ENCODE peak calls at places on chromosomes 13 and 19, in four cellular contexts. Y is sigmoid colon, H is body of pancreas, G is ovary. W is an unnamed sample. For H3K4me1, the result is how much of the 10 kb centered on the place peaks cover.

GRCh38 chr13:60112771-60113170 is 51.0 kb downstream of the DIAPH3 start:
- DNase-seq in G (no peak), H (no peak), Y (no peak), W (no peak)

GRCh38 chr19:55223291-55224037 is 5.1 kb downstream of the TMEM86B start:
- DNase-seq in H (no peak), G (no peak), Y (no peak), W (no peak)

GRCh38 chr19:4284176-4284958 is 5.3 kb downstream of the SHD start:
- DNase-seq in G (no peak), Y (no peak), H (peak), W (peak)

GRCh38 chr13:21034602-21035190 is 26.7 kb downstream of the LATS2 start:
- DNase-seq in Y (peak), G (no peak), H (peak), W (no peak)

GRCh38 chr19:32924200-32924599 is 47.6 kb downstream of the CEP89 start:
- DNase-seq in Y (no peak), H (no peak), G (no peak), W (no peak)

GRCh38 chr19:45455707-45456499 is 11.9 kb upstream of the FOSB start:
- DNase-seq in G (peak), H (peak), Y (peak), W (peak)

GRCh38 chr13:64239372-64239771 is 2823.7 kb upstream of the PCDH20 start:
- DNase-seq in G (no peak), Y (no peak), H (no peak), W (no peak)

GRCh38 chr19:46902402-46902766 is 41.6 kb downstream of the ARHGAP35 start:
- DNase-seq in G (no peak), H (peak), Y (no peak), W (no peak)

GRCh38 chr19:47475460-47475859 is 3.8 kb upstream of the SLC8A2 start:
- DNase-seq in Y (no peak), H (no peak), G (no peak), W (no peak)

GRCh38 chr19:56092685-56093631 is 28.1 kb downstream of the ZNF787 start:
- DNase-seq in H (no peak), G (no peak), Y (no peak), W (peak)

GRCh38 chr19:4014541-4015491 is 7.3 kb downstream of the PIAS4 start:
- DNase-seq in Y (peak), H (peak), G (peak), W (peak)

GRCh38 chr13:90365130-90365529 is 982.4 kb upstream of the MIR17HG start:
- DNase-seq in H (no peak), Y (no peak), G (no peak), W (no peak)

GRCh38 chr13:44876782-44877324 is 112.4 kb downstream of the NUFIP1 start:
- DNase-seq in H (no peak), G (peak), Y (no peak), W (peak)

GRCh38 chr19:1076951-1077350 is 10.0 kb downstream of the ARHGAP45 start:
- DNase-seq in H (peak), G (no peak), Y (no peak), W (no peak)

GRCh38 chr13:20814224-20814910 is 40.6 kb upstream of the EEF1AKMT1 start:
- DNase-seq in Y (peak), G (peak), H (peak), W (peak)

GRCh38 chr19:34275705-34276104 is 21.4 kb downstream of the GARRE1 start:
- DNase-seq in G (no peak), Y (no peak), H (no peak), W (no peak)

GRCh38 chr13:23934481-23934880 is 37.2 kb upstream of the C1QTNF9B start:
- DNase-seq in H (no peak), Y (no peak), G (no peak), W (no peak)

GRCh38 chr19:1395194-1396018 is 5.9 kb downstream of the GAMT start:
- DNase-seq in G (no peak), Y (no peak), H (peak), W (no peak)

GRCh38 chr19:50661087-50661486 is 11.8 kb downstream of the C19orf81 start:
- DNase-seq in G (no peak), H (no peak), Y (no peak), W (no peak)

GRCh38 chr13:86933676-86934075 is 737.5 kb upstream of the SLITRK5 start:
- DNase-seq in H (no peak), Y (no peak), G (no peak), W (no peak)

GRCh38 chr19:3683866-3684816 is 16.1 kb downstream of the PIP5K1C start:
- DNase-seq in H (no peak), Y (no peak), G (no peak), W (no peak)

GRCh38 chr19:4744451-4745170 is 21.0 kb upstream of the DPP9 start:
- DNase-seq in H (peak), Y (peak), G (peak), W (peak)

GRCh38 chr19:34104099-34104498 is 68.2 kb upstream of the LSM14A start:
- DNase-seq in G (no peak), H (no peak), Y (no peak), W (no peak)

GRCh38 chr13:89937420-89937819 is 1410.1 kb upstream of the MIR17HG start:
- DNase-seq in H (no peak), Y (no peak), G (no peak), W (no peak)

GRCh38 chr13:109880371-109881346 is 94.3 kb upstream of the IRS2 start:
- DNase-seq in G (no peak), H (no peak), Y (no peak), W (no peak)

GRCh38 chr19:6521718-6522646 is 8.8 kb upstream of the TNFSF9 start:
- DNase-seq in H (no peak), Y (no peak), G (no peak), W (no peak)

GRCh38 chr13:98044301-98044700 is 90.8 kb downstream of the IPO5 start:
- DNase-seq in Y (no peak), H (no peak), G (no peak), W (no peak)

GRCh38 chr13:106311004-106311403 is 224.5 kb downstream of the EFNB2 start:
- DNase-seq in Y (no peak), G (no peak), H (no peak), W (no peak)

GRCh38 chr13:112889351-112890290 is 79.4 kb upstream of the MCF2L start:
- DNase-seq in G (no peak), Y (no peak), H (no peak), W (no peak)

GRCh38 chr19:13169769-13170168 is 19.6 kb downstream of the IER2 start:
- DNase-seq in Y (no peak), H (peak), G (no peak), W (no peak)

GRCh38 chr19:13016628-13017305 is 21.5 kb downstream of the NFIX start:
- DNase-seq in G (no peak), H (no peak), Y (no peak), W (no peak)

GRCh38 chr13:95121516-95121915 is 179.7 kb downstream of the ABCC4 start:
- DNase-seq in G (no peak), H (no peak), Y (no peak), W (no peak)

GRCh38 chr19:10086032-10086903 is at the start of gene SHFL:
- DNase-seq in G (peak), Y (peak), H (peak), W (peak)

GRCh38 chr19:15871570-15871969 is 26.3 kb downstream of the CYP4F2 start:
- DNase-seq in Y (no peak), H (peak), G (no peak), W (no peak)

GRCh38 chr19:18304496-18305312 is 18.2 kb downstream of the LSM4 start:
- DNase-seq in Y (peak), G (peak), H (peak), W (peak)
- H3K4me1 ChIP-seq in Y (half or more), G (under half), H (under half), W (under half)

GRCh38 chr19:38250821-38251563 is 5.2 kb downstream of the PPP1R14A start:
- DNase-seq in H (peak), Y (peak), G (peak), W (peak)
- H3K4me3 ChIP-seq in H (no peak), Y (peak), G (peak), W (no peak)

GRCh38 chr19:58357798-58358145 is 4.5 kb upstream of the A1BG start:
- DNase-seq in Y (no peak), H (no peak), G (no peak), W (no peak)

GRCh38 chr19:58364127-58364526 is 1.6 kb upstream of the ZNF497 start:
- DNase-seq in H (no peak), Y (no peak), G (no peak), W (no peak)

GRCh38 chr19:58361900-58362271 is 665 bp downstream of the ZNF497 start:
- DNase-seq in Y (no peak), G (no peak), H (peak), W (peak)

GRCh38 chr19:58366576-58367430 is 4.3 kb upstream of the ZNF497 start:
- DNase-seq in H (no peak), G (no peak), Y (no peak), W (no peak)

GRCh38 chr19:58362272-58362994 is at the start of gene ZNF497:
- DNase-seq in G (peak), Y (peak), H (peak), W (peak)
- TF ChIP-seq POLR2A in G (peak), Y (peak), H (peak), W (no peak)

DNA sequence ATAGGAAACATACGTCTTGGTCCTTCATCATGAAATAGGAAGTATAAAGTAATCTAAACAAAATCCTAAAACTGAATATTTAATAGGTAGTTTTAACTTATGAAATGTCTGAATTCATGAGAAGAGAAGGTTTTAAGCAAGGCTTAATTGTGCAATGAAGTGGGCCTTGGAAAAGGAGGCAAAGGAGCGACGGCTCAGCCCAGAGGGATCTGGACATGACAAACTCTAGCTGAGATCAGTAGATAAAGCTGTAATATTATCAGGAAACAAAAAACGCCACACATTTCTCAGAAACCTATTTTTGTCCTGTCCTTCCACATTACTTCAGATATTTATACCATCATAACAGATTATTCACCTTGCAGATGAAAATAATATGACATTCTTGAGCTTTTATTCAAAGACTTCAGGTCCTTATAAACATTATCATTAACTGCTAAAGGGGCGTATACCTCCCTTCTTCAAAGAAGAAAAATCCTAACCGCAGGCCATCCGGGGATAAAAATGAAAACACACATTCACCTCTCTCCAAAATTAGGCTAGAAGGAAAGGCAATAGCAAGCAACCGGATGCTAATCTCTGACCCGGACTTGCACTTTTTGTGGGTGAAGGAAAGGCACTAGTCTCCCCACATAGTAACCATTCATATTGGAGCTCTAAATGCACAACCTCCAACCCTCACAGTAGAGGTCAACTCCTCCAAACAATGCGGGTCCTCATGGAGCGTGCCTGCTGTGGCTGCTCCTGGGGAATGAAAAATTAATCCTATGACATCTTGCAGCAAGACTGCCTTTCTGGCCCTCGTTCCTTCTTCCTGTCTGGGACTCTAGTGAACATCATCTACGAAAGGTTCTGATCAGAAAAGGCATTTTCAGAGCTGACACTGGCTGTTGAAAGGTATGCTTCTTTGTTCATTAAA is 108.8 kb downstream of the TBC1D4 start:
- DNase-seq in Y (no peak), G (no peak), H (no peak), W (no peak)
- H3K4me1 ChIP-seq in Y (under half), G (under half), H (under half), W (under half)